ENCODE peak calls at places on chromosome 13, in eight cellular contexts. Z, P, W, V, O, S, E and N are unnamed samples.

GRCh38 chr13:52862358-52863206 is 14.1 kb upstream of the PCDH8 start:
- DNase-seq in S (no peak), Z (no peak), P (no peak), O (peak; percentile 59), V (peak; percentile 6), E (no peak), W (peak; percentile 15), N (no peak)

GRCh38 chr13:30421093-30422055 is 919 bp upstream of the UBE2L5 start:
- DNase-seq in O (peak; percentile 97), V (peak; percentile 94), S (peak; percentile 78), P (peak; percentile 77), E (peak; percentile 74), W (peak; percentile 72), Z (peak; percentile 80), N (peak; percentile 61)

GRCh38 chr13:99978781-99979452 is 2.7 kb upstream of the ZIC2 start:
- DNase-seq in O (no peak), V (no peak), W (no peak), P (no peak), E (no peak), Z (no peak), S (no peak), N (no peak)

GRCh38 chr13:64688893-64689677 is 2541.1 kb downstream of the PCDH9 start:
- DNase-seq in E (no peak), W (peak; percentile 77), P (no peak), S (no peak), V (peak; percentile 52), O (no peak), Z (peak; percentile 81), N (peak; percentile 94)

GRCh38 chr13:50574731-50575130 is 268.8 kb downstream of the DLEU7 start:
- DNase-seq in E (no peak), P (no peak), O (no peak), V (peak; percentile 75), W (no peak), Z (no peak), S (no peak), N (no peak)

GRCh38 chr13:72864142-72865035 is 82.5 kb downstream of the PIBF1 start:
- DNase-seq in V (peak; percentile 75), P (no peak), O (no peak), W (peak; percentile 5), Z (peak; percentile 69), E (no peak), S (no peak), N (no peak)

GRCh38 chr13:52926971-52927370 is 78.5 kb upstream of the PCDH8 start:
- DNase-seq in E (no peak), W (no peak), V (no peak), O (no peak), S (no peak), Z (no peak), P (no peak), N (peak; percentile 81)

GRCh38 chr13:76703621-76704020 is 182.6 kb downstream of the KCTD12 start:
- DNase-seq in S (no peak), O (no peak), E (no peak), P (no peak), V (no peak), Z (peak; percentile 38), W (no peak), N (no peak)

DNA sequence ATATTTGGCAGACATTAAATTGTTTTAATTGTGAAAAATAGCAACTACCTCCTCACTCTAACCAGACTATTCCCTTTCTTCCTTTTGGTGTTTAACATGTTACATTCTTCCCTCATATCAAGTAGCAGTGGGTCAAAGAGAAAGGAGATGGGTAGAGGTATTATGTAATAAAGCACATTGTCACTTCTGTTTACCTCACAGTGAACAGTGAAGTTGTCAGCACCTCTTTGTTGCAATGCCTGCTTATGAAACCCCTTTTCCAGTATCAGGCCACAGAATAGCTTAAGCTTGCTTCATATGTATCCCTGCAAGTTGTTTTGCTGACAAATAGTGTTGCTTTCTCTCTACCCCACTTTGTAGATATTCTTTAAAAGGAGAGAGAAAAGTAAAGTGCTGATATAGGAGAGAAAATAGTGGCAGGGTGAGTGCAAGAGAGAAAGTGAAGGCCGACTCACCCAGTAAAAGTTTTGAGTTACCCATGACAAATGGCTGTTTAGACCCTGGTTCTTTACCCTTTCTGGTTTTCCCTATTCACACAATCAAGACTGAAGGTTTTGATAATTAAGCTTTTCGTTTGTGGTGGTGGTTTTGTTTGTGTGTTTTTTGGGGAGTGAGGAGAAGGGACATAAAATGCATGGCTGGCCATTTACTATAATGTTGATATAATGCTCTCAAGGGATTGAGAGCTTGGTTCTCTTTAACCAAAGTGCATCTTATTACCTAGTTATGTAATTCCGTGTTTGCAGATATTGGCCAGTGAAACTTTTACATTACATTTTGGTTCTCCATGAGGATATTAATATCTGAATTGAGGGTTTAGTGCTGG is 3.7 kb downstream of the ITM2B start:
- DNase-seq in W (no peak), O (no peak), S (no peak), Z (no peak), P (no peak), E (no peak), V (peak; percentile 45), N (no peak)
- H3K4me1 ChIP-seq in W (peaks cover 32% of the 10 kb centered on the region), O (peaks cover 2% of the 10 kb centered on the region), S (no peaks in the 10 kb centered on the region), Z (peaks cover 8% of the 10 kb centered on the region), P (peaks cover 9% of the 10 kb centered on the region), E (peaks cover 4% of the 10 kb centered on the region), V (peaks cover 41% of the 10 kb centered on the region), N (peaks cover 29% of the 10 kb centered on the region)

DNA sequence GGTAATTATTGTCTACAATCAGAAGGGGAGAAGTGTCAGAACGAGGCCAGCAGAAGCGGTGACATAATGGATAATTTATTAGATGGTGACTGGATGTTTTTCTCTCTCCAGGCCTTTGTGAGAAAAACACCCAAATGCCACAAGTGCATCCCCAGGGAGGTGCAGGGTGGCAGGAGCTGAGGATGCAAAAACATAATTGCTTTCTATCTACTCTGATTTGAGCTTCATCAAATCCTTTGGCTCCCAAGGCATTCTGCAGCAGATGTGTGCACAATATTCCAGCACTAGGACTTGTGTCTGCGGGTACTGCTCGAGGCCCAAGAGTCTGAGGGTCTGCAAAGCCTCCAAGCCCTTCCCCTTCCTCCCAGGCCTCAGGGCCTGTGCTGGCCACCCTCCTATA is 220.1 kb upstream of the SERP2 start:
- DNase-seq in V (no peak), P (no peak), E (no peak), S (no peak), W (no peak), Z (no peak), O (no peak), N (no peak)
- H3K4me1 ChIP-seq in V (no peaks in the 10 kb centered on the region), P (no peaks in the 10 kb centered on the region), E (peaks cover 3% of the 10 kb centered on the region), S (no peaks in the 10 kb centered on the region), W (peaks cover 9% of the 10 kb centered on the region), Z (peaks cover 2% of the 10 kb centered on the region), O (peaks cover 1% of the 10 kb centered on the region), N (peaks cover 2% of the 10 kb centered on the region)

GRCh38 chr13:112725346-112726017 is 35.6 kb downstream of the ATP11A start:
- DNase-seq in P (no peak), Z (peak; percentile 62), E (no peak), V (no peak), O (peak; percentile 53), S (no peak), W (peak; percentile 85), N (peak; percentile 39)

GRCh38 chr13:112724788-112725345 is 35.0 kb downstream of the ATP11A start:
- DNase-seq in W (peak; percentile 52), E (no peak), S (no peak), P (no peak), O (no peak), Z (no peak), V (no peak), N (no peak)

GRCh38 chr13:112721198-112722104 is 31.6 kb downstream of the ATP11A start:
- DNase-seq in P (no peak), V (no peak), S (no peak), E (no peak), O (no peak), Z (no peak), W (no peak), N (no peak)

GRCh38 chr13:112722433-112723250 is 32.8 kb downstream of the ATP11A start:
- DNase-seq in Z (peak; percentile 98), P (no peak), W (peak; percentile 77), S (no peak), V (peak; percentile 65), O (peak; percentile 84), E (no peak), N (peak; percentile 61)

DNA sequence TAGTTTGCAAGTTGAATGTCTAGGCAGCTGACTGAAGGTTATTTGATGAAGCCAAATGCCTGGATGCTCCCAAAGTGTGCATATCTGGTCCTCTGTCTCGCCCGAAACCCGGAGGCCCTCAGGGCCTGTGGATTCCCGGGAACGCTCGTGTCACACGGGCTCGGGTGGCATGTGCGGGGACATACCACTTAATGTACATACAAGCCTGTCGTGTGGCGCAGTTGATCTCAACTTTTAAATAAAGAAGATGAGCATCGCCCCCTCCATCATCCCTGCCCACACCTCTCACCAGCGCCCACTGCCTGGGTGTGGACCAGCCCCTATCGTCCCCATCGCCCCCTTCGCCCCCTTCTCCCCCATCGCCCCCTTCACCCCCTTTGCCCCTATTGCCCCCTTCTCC is 33.9 kb downstream of the ATP11A start:
- DNase-seq in S (no peak), E (no peak), P (no peak), W (no peak), Z (no peak), V (no peak), O (no peak), N (no peak)
- H3K4me1 ChIP-seq in S (no peaks in the 10 kb centered on the region), E (peaks cover 18% of the 10 kb centered on the region), P (no peaks in the 10 kb centered on the region), W (peaks cover 44% of the 10 kb centered on the region), Z (peaks cover 24% of the 10 kb centered on the region), V (peaks cover 5% of the 10 kb centered on the region), O (peaks cover 11% of the 10 kb centered on the region), N (peaks cover 19% of the 10 kb centered on the region)

DNA sequence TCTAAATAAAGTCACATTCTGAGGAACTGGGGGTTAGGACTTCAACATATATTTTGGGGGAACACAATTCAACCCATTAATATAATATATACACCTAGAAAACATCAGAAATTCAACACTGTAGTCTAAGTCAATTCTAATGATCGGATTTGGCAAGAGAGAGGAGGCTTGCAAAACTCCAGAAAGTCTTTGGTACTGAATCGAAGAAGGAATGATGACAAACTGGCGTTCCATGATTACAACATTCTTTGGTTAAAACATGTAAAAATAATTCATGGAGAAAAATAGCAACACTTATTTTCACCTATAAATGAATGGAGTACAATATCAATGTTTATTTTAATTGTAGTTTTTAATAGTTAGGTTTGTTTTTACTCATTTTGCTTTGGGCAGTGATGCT is 62.4 kb downstream of the MBNL2 start:
- DNase-seq in S (no peak), P (no peak), Z (peak; percentile 50), O (no peak), V (peak; percentile 76), W (no peak), E (no peak), N (no peak)
- H3K4me1 ChIP-seq in S (no peaks in the 10 kb centered on the region), P (peaks cover 3% of the 10 kb centered on the region), Z (peaks cover 18% of the 10 kb centered on the region), O (peaks cover 17% of the 10 kb centered on the region), V (peaks cover 47% of the 10 kb centered on the region), W (peaks cover 30% of the 10 kb centered on the region), E (peaks cover 2% of the 10 kb centered on the region), N (peaks cover 32% of the 10 kb centered on the region)

GRCh38 chr13:34254366-34254765 is 436.4 kb downstream of the RFC3 start:
- DNase-seq in Z (no peak), S (no peak), P (no peak), W (no peak), O (no peak), V (no peak), E (no peak), N (peak; percentile 40)
- H3K4me1 ChIP-seq in Z (no peaks in the 10 kb centered on the region), S (no peaks in the 10 kb centered on the region), P (no peaks in the 10 kb centered on the region), W (no peaks in the 10 kb centered on the region), O (peaks cover 1% of the 10 kb centered on the region), V (peaks cover 15% of the 10 kb centered on the region), E (peaks cover 2% of the 10 kb centered on the region), N (no peaks in the 10 kb centered on the region)

GRCh38 chr13:111213964-111214726 is 99.0 kb downstream of the ARHGEF7 start:
- DNase-seq in W (no peak), V (no peak), O (peak; percentile 50), S (peak; percentile 40), Z (no peak), P (no peak), E (no peak), N (no peak)
- H3K4me1 ChIP-seq in W (peaks cover 10% of the 10 kb centered on the region), V (peaks cover 46% of the 10 kb centered on the region), O (peaks cover 31% of the 10 kb centered on the region), S (no peaks in the 10 kb centered on the region), Z (peaks cover 21% of the 10 kb centered on the region), P (no peaks in the 10 kb centered on the region), E (peaks cover 32% of the 10 kb centered on the region), N (no peaks in the 10 kb centered on the region)